ENCODE peak calls at places on chromosome 1, in seven cellular contexts. I is K562, K is adrenal gland, S is IMR-90, R is tibial nerve, G is upper lobe of left lung, X is stomach. T is an unnamed sample.

GRCh38 chr1:201783572-201783971 is 45.4 kb upstream of the IPO9 start:
- DNase-seq in I (peak; percentile 23), K (no peak), S (no peak), R (no peak), G (no peak), X (no peak), T (no peak)

GRCh38 chr1:97136971-97137370 is 415.4 kb downstream of the PTBP2 start:
- DNase-seq in I (no peak), K (no peak), S (no peak), R (no peak), G (no peak), X (no peak), T (no peak)

GRCh38 chr1:24540906-24541710 is 14.8 kb upstream of the NCMAP start:
- DNase-seq in I (no peak), K (no peak), S (peak; percentile 78), R (no peak), G (no peak), X (peak; percentile 60), T (no peak)

GRCh38 chr1:233575450-233575849 is 38.5 kb upstream of the KCNK1 start:
- DNase-seq in I (no peak), K (no peak), S (no peak), R (no peak), G (no peak), X (no peak), T (no peak)

GRCh38 chr1:227869851-227870305 is 54.4 kb downstream of the PRSS38 start:
- DNase-seq in I (no peak), K (no peak), S (no peak), R (no peak), G (peak; percentile 6), X (peak; percentile 21), T (no peak)

GRCh38 chr1:242522304-242522945 is 2.1 kb downstream of the PLD5 start:
- DNase-seq in I (no peak), K (no peak), S (no peak), R (no peak), G (no peak), X (no peak), T (no peak)

GRCh38 chr1:8677782-8678181 is 139.7 kb downstream of the RERE start:
- DNase-seq in I (no peak), K (no peak), S (no peak), R (no peak), G (no peak), X (no peak), T (no peak)

GRCh38 chr1:54490361-54491248 is 57.4 kb upstream of the ACOT11 start:
- DNase-seq in I (peak; percentile 64), K (peak; percentile 50), S (no peak), R (no peak), G (no peak), X (no peak), T (no peak)

GRCh38 chr1:71413441-71414170 is 332.8 kb upstream of the ZRANB2 start:
- DNase-seq in I (no peak), K (no peak), S (no peak), R (no peak), G (no peak), X (no peak), T (no peak)

GRCh38 chr1:245154429-245155185 is at the start of gene KIF26B:
- DNase-seq in I (peak; percentile 60), K (peak; percentile 38), S (peak; percentile 50), R (no peak), G (peak; percentile 91), X (no peak), T (no peak)

GRCh38 chr1:183215076-183215720 is 29.1 kb downstream of the LAMC2 start:
- DNase-seq in I (no peak), K (no peak), S (no peak), R (no peak), G (no peak), X (no peak), T (no peak)

GRCh38 chr1:154404984-154405761 is at the start of gene IL6R:
- DNase-seq in I (peak; percentile 68), K (peak; percentile 96), S (peak; percentile 93), R (peak; percentile 90), G (peak; percentile 97), X (peak; percentile 91), T (peak; percentile 99)

GRCh38 chr1:242189591-242189990 is 190.7 kb upstream of the MAP1LC3C start:
- DNase-seq in I (no peak), K (no peak), S (no peak), R (no peak), G (no peak), X (no peak), T (no peak)

GRCh38 chr1:77504986-77505385 is 177.5 kb downstream of the ZZZ3 start:
- DNase-seq in I (no peak), K (no peak), S (peak; percentile 12), R (no peak), G (no peak), X (no peak), T (no peak)
- TF ChIP-seq POLR2A in I (no peak), K (no peak), S (no peak), R (no peak), G (no peak), X (no peak), T (no peak)

GRCh38 chr1:204451352-204452124 is 39.9 kb upstream of the PPP1R15B start:
- DNase-seq in I (no peak), K (no peak), S (no peak), R (no peak), G (no peak), X (peak; percentile 50), T (no peak)

GRCh38 chr1:204455831-204456145 is 38.8 kb downstream of the PIK3C2B start:
- DNase-seq in I (no peak), K (no peak), S (no peak), R (no peak), G (no peak), X (no peak), T (no peak)

GRCh38 chr1:204454476-204454875 is 40.1 kb downstream of the PIK3C2B start:
- DNase-seq in I (no peak), K (no peak), S (no peak), R (no peak), G (no peak), X (no peak), T (no peak)

GRCh38 chr1:204455063-204455830 is 39.4 kb downstream of the PIK3C2B start:
- DNase-seq in I (no peak), K (no peak), S (no peak), R (no peak), G (no peak), X (no peak), T (no peak)

DNA sequence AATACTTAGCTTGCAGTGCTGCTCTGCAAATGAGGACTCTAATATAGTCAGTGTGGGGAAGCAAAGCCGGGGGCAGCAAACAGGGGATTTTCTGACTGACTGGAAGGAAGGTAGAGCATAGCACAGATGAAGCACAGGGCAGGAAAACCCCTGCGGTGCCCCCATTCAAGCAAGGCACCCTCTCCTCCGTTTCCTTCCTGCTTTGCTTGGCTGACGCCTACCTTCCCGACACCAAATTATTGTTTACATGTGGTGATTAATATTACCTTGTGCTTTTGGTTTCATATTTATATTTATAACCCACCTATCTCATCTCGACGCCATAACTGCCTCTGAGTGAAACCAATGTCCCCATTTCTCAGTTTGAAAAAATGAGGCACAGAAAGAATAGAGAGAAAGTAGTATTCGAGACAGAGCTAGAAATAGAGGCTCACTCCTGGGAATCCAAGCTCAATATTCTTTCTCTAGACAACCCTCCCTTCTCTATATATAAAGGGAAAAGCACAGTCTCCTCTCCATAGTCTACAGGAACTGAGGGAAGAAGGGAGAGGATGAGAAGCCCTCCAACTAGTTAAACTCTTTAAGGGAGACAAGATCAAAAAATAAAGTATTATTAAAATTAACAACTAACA is 41.3 kb downstream of the PIK3C2B start:
- DNase-seq in I (no peak), K (no peak), S (no peak), R (no peak), G (no peak), X (peak; percentile 46), T (no peak)
- H3K27ac ChIP-seq in I (no peak overlapping the region), K (no peak overlapping the region), S (no peak overlapping the region), R (no peak overlapping the region), G (peak overlapping the region; percentile 33), X (peak overlapping the region; percentile 90), T (peak overlapping the region; percentile 12)

GRCh38 chr1:167645625-167646410 is 15.8 kb downstream of the RCSD1 start:
- DNase-seq in I (no peak), K (no peak), S (no peak), R (no peak), G (no peak), X (no peak), T (no peak)
- TF ChIP-seq POLR2A in I (peak; percentile 53), K (no peak), S (no peak), R (no peak), G (no peak), X (no peak), T (no peak)

DNA sequence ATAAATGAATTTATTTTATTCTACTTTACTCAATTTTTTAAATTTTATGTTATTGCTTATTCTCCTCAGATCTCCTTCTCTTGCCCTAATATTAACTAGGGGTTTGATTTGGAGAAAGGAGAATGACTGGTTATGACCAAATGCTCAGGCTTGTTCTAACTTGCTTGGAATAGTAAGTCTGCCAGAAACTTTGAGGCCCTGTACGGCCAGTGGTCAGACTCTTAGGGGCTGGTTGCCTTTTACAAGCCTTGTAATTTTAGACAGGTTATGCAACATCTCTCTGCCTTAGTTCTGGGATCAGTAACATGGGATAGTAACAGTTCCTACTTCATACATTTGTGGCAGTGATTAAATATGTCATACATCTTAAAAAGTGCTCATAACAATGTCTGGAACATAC is 279.5 kb downstream of the DUSP10 start:
- DNase-seq in I (no peak), K (no peak), S (no peak), R (no peak), G (no peak), X (no peak), T (no peak)
- H3K27ac ChIP-seq in I (no peak overlapping the region), K (no peak overlapping the region), S (no peak overlapping the region), R (no peak overlapping the region), G (no peak overlapping the region), X (no peak overlapping the region), T (no peak overlapping the region)

GRCh38 chr1:178725603-178726517 is 816 bp downstream of the RALGPS2 start:
- DNase-seq in I (peak; percentile 77), K (peak; percentile 85), S (peak; percentile 84), R (peak; percentile 16), G (peak; percentile 91), X (peak; percentile 69), T (peak; percentile 83)
- TF ChIP-seq POLR2A in I (no peak), K (peak; percentile 88), S (no peak), R (no peak), G (no peak), X (no peak), T (no peak)

T was measured in sigmoid colon.